ENCODE peak calls at places on chromosomes 6 and 20, in seven cellular contexts. One of them, this sample, is unnamed.

GRCh38 chr20:8293791-8294190 is 161.7 kb downstream of the PLCB1 start:
- DNase-seq in IMR-90: peak; percentile 12
- DNase-seq in ovary: no peak
- DNase-seq in HCT116: no peak
- DNase-seq in breast epithelium: no peak
- DNase-seq in body of pancreas: no peak
- DNase-seq in spleen: no peak
- DNase-seq in this sample: no peak

GRCh38 chr6:52654592-52654991 is 16.3 kb upstream of the TMEM14A start:
- DNase-seq in IMR-90: no peak
- DNase-seq in ovary: no peak
- DNase-seq in HCT116: no peak
- DNase-seq in breast epithelium: no peak
- DNase-seq in body of pancreas: no peak
- DNase-seq in spleen: no peak
- DNase-seq in this sample: no peak

GRCh38 chr6:69894578-69895347 is 28.4 kb downstream of the COL19A1 start:
- DNase-seq in IMR-90: peak; percentile 53
- DNase-seq in ovary: no peak
- DNase-seq in HCT116: no peak
- DNase-seq in breast epithelium: no peak
- DNase-seq in body of pancreas: no peak
- DNase-seq in spleen: no peak
- DNase-seq in this sample: no peak

GRCh38 chr6:111871725-111872520 is 1.3 kb downstream of the FYN start:
- DNase-seq in IMR-90: peak; percentile 30
- DNase-seq in ovary: peak; percentile 40
- DNase-seq in HCT116: no peak
- DNase-seq in breast epithelium: no peak
- DNase-seq in body of pancreas: no peak
- DNase-seq in spleen: peak; percentile 80
- DNase-seq in this sample: peak; percentile 2

GRCh38 chr6:170028629-170029345 is 262.1 kb downstream of the DLL1 start:
- DNase-seq in IMR-90: no peak
- DNase-seq in ovary: peak; percentile 21
- DNase-seq in HCT116: no peak
- DNase-seq in breast epithelium: no peak
- DNase-seq in body of pancreas: peak; percentile 20
- DNase-seq in spleen: peak; percentile 72
- DNase-seq in this sample: no peak

GRCh38 chr6:84362180-84362821 is 134.9 kb upstream of the CEP162 start:
- DNase-seq in IMR-90: no peak
- DNase-seq in ovary: no peak
- DNase-seq in HCT116: no peak
- DNase-seq in breast epithelium: no peak
- DNase-seq in body of pancreas: no peak
- DNase-seq in spleen: no peak
- DNase-seq in this sample: no peak

GRCh38 chr6:56459030-56459805 is 183.5 kb downstream of the DST start:
- DNase-seq in IMR-90: no peak
- DNase-seq in ovary: no peak
- DNase-seq in HCT116: no peak
- DNase-seq in breast epithelium: no peak
- DNase-seq in body of pancreas: no peak
- DNase-seq in spleen: no peak
- DNase-seq in this sample: no peak

GRCh38 chr6:17907467-17908229 is 79.8 kb downstream of the KIF13A start:
- DNase-seq in IMR-90: peak; percentile 100
- DNase-seq in ovary: no peak
- DNase-seq in HCT116: peak; percentile 48
- DNase-seq in breast epithelium: no peak
- DNase-seq in body of pancreas: peak; percentile 38
- DNase-seq in spleen: peak; percentile 80
- DNase-seq in this sample: peak; percentile 93

GRCh38 chr6:12254228-12254627 is 35.9 kb upstream of the EDN1 start:
- DNase-seq in IMR-90: no peak
- DNase-seq in ovary: no peak
- DNase-seq in HCT116: no peak
- DNase-seq in breast epithelium: no peak
- DNase-seq in body of pancreas: no peak
- DNase-seq in spleen: no peak
- DNase-seq in this sample: no peak

GRCh38 chr6:21022343-21023107 is 488.3 kb downstream of the CDKAL1 start:
- DNase-seq in IMR-90: peak; percentile 82
- DNase-seq in ovary: no peak
- DNase-seq in HCT116: peak; percentile 85
- DNase-seq in breast epithelium: no peak
- DNase-seq in body of pancreas: peak; percentile 52
- DNase-seq in spleen: no peak
- DNase-seq in this sample: no peak

GRCh38 chr6:119052292-119052889 is 26.1 kb downstream of the FAM184A start:
- DNase-seq in IMR-90: no peak
- DNase-seq in ovary: no peak
- DNase-seq in HCT116: no peak
- DNase-seq in breast epithelium: no peak
- DNase-seq in body of pancreas: no peak
- DNase-seq in spleen: no peak
- DNase-seq in this sample: no peak

GRCh38 chr6:26087284-26088115 is at the start of gene HFE:
- DNase-seq in IMR-90: peak; percentile 68
- DNase-seq in ovary: peak; percentile 77
- DNase-seq in HCT116: no peak
- DNase-seq in breast epithelium: no peak
- DNase-seq in body of pancreas: peak; percentile 53
- DNase-seq in spleen: peak; percentile 87
- DNase-seq in this sample: peak; percentile 76

GRCh38 chr20:9989066-9989724 is 45.6 kb upstream of the ANKEF1 start:
- DNase-seq in IMR-90: peak; percentile 53
- DNase-seq in ovary: no peak
- DNase-seq in HCT116: no peak
- DNase-seq in breast epithelium: no peak
- DNase-seq in body of pancreas: no peak
- DNase-seq in spleen: no peak
- DNase-seq in this sample: no peak

GRCh38 chr6:110949679-110950285 is 8.7 kb upstream of the GTF3C6 start:
- DNase-seq in IMR-90: peak; percentile 54
- DNase-seq in ovary: no peak
- DNase-seq in HCT116: peak; percentile 12
- DNase-seq in breast epithelium: no peak
- DNase-seq in body of pancreas: no peak
- DNase-seq in spleen: no peak
- DNase-seq in this sample: no peak

GRCh38 chr6:49676671-49677281 is 36.6 kb downstream of the CRISP2 start:
- DNase-seq in IMR-90: peak; percentile 51
- DNase-seq in ovary: no peak
- DNase-seq in HCT116: no peak
- DNase-seq in breast epithelium: no peak
- DNase-seq in body of pancreas: no peak
- DNase-seq in spleen: no peak
- DNase-seq in this sample: no peak

GRCh38 chr6:138517635-138518034 is 18.3 kb upstream of the NHSL1 start:
- DNase-seq in IMR-90: peak; percentile 43
- DNase-seq in ovary: peak; percentile 37
- DNase-seq in HCT116: peak; percentile 39
- DNase-seq in breast epithelium: peak; percentile 53
- DNase-seq in body of pancreas: peak; percentile 55
- DNase-seq in spleen: peak; percentile 84
- DNase-seq in this sample: peak; percentile 22

GRCh38 chr6:112145080-112145573 is 57.7 kb downstream of the FAM229B start:
- DNase-seq in IMR-90: no peak
- DNase-seq in ovary: no peak
- DNase-seq in HCT116: no peak
- DNase-seq in breast epithelium: no peak
- DNase-seq in body of pancreas: no peak
- DNase-seq in spleen: no peak
- DNase-seq in this sample: no peak

DNA sequence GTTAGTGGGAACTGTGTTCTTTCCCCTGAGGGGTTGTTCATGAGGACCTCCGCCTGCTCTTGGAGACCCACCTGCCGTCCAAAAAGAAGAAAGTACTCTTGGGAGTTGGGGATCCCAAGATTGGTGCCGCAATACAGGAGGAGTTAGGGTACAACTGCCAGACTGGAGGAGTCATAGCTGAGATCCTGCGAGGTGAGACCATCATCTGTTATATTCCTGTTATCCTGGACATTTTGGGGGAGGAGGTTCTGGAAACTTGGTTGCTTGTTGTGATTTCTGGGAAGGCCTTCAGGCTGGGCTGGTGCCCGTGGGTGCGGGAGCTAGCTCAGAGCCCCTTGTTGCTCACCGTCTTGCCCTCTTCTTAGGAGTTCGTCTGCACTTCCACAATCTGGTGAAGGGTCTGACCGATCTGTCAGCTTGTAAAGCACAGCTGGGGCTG is 2.0 kb downstream of the NOP56 start:
- DNase-seq in IMR-90: no peak
- DNase-seq in ovary: no peak
- DNase-seq in HCT116: no peak
- DNase-seq in breast epithelium: no peak
- DNase-seq in body of pancreas: no peak
- DNase-seq in spleen: no peak
- DNase-seq in this sample: no peak
- TF ChIP-seq POLR2A in IMR-90: no peak
- TF ChIP-seq POLR2A in ovary: no peak
- TF ChIP-seq POLR2A in HCT116: no peak
- TF ChIP-seq POLR2A in breast epithelium: no peak
- TF ChIP-seq POLR2A in body of pancreas: no peak
- TF ChIP-seq POLR2A in spleen: no peak
- TF ChIP-seq POLR2A in this sample: no peak

GRCh38 chr6:15304337-15305078 is 58.6 kb downstream of the JARID2 start:
- DNase-seq in IMR-90: no peak
- DNase-seq in ovary: no peak
- DNase-seq in HCT116: no peak
- DNase-seq in breast epithelium: no peak
- DNase-seq in body of pancreas: no peak
- DNase-seq in spleen: no peak
- DNase-seq in this sample: no peak
- H3K4me1 ChIP-seq in IMR-90: peaks cover 26% of the 10 kb centered on the region
- H3K4me1 ChIP-seq in ovary: peaks cover 12% of the 10 kb centered on the region
- H3K4me1 ChIP-seq in HCT116: peaks cover 69% of the 10 kb centered on the region
- H3K4me1 ChIP-seq in breast epithelium: no peaks in the 10 kb centered on the region
- H3K4me1 ChIP-seq in body of pancreas: peaks cover 24% of the 10 kb centered on the region
- H3K4me1 ChIP-seq in spleen: peaks cover 58% of the 10 kb centered on the region
- H3K4me1 ChIP-seq in this sample: peaks cover 53% of the 10 kb centered on the region

DNA sequence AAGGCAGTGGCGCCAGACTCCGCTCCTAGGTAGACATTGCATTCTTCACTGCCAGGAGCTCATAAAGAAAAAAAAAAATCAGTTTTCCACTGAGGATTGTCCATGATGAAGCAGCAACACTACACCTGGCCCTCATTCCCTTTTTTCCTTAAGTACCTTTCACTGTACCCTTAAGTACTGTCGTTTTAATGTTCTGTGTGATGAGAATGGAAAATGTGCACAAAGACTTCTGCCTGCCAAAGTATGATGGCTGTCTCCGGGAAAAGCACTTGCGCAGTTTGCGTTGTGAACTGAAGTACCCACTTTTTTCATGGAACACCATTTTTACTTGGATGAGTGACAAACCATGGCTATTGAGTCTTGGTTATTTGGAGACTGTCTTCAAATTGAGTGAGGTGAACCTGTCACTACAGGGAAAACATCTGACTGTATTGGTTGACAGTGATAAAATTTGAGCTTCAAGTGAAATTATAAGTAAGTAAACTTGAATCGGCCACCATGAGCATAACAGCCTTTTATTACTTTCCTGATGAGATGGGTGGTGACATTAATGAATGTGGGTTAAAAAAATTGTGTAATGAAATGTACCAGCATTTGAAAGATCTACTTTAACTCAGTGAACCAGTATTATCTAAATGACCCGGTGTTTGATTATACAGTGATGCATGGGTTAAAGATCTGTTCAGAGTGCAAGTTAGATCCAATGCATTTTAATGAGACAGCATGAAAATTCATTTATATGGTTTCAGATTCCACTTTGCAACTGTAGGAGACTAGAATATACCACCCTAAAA is 104.9 kb downstream of the NCOA3 start:
- DNase-seq in IMR-90: no peak
- DNase-seq in ovary: no peak
- DNase-seq in HCT116: no peak
- DNase-seq in breast epithelium: no peak
- DNase-seq in body of pancreas: no peak
- DNase-seq in spleen: no peak
- DNase-seq in this sample: no peak
- H3K27ac ChIP-seq in IMR-90: peak overlapping the region; percentile 37
- H3K27ac ChIP-seq in ovary: no peak overlapping the region
- H3K27ac ChIP-seq in HCT116: no peak overlapping the region
- H3K27ac ChIP-seq in breast epithelium: no peak overlapping the region
- H3K27ac ChIP-seq in body of pancreas: no peak overlapping the region
- H3K27ac ChIP-seq in spleen: peak overlapping the region; percentile 27
- H3K27ac ChIP-seq in this sample: no peak overlapping the region

GRCh38 chr20:46708172-46708860 is 1.1 kb upstream of the SLC2A10 start:
- DNase-seq in IMR-90: no peak
- DNase-seq in ovary: no peak
- DNase-seq in HCT116: no peak
- DNase-seq in breast epithelium: no peak
- DNase-seq in body of pancreas: peak; percentile 81
- DNase-seq in spleen: no peak
- DNase-seq in this sample: no peak

GRCh38 chr20:46710149-46710913 is 882 bp downstream of the SLC2A10 start:
- DNase-seq in IMR-90: no peak
- DNase-seq in ovary: no peak
- DNase-seq in HCT116: no peak
- DNase-seq in breast epithelium: no peak
- DNase-seq in body of pancreas: no peak
- DNase-seq in spleen: no peak
- DNase-seq in this sample: no peak

GRCh38 chr20:46709055-46709458 is 392 bp upstream of the SLC2A10 start:
- DNase-seq in IMR-90: no peak
- DNase-seq in ovary: no peak
- DNase-seq in HCT116: no peak
- DNase-seq in breast epithelium: no peak
- DNase-seq in body of pancreas: no peak
- DNase-seq in spleen: no peak
- DNase-seq in this sample: no peak

GRCh38 chr20:46712056-46712636 is 2.7 kb downstream of the SLC2A10 start:
- DNase-seq in IMR-90: no peak
- DNase-seq in ovary: no peak
- DNase-seq in HCT116: no peak
- DNase-seq in breast epithelium: no peak
- DNase-seq in body of pancreas: no peak
- DNase-seq in spleen: no peak
- DNase-seq in this sample: no peak

DNA sequence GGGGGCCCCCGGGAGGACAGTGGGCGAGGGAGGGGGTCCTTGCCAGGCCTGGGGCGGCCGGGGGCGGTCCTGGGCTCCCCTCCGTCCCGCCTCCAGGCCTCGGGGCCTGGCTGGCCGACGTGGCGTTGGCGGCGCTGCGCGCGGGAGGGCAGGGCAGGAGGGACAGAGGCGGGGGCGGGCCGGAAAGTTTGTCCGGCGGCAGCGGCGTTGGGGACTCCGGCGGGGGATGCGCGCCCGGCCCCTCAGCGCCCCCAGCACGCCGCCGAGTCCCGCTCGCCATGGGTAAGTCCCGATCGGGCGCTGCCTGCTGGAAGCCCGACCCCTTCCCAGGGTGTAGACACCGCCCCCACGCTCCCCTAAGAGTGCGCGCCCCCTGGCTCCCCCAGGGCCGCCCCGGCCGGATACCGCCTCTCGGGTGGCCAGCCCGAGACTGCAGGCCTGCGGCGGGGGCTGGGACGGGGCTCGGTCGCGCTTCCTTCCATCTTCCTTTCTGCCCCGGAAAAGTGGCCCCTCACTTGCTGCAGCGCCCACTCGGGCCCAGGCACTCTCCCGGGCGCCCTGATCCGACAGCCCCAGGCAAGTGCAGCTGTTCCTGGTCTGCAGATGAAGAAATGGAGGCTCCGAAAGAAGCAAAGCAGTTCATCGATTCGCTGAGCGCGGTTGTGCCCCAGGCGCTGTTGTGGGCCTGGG is at the start of gene SLC2A10:
- DNase-seq in IMR-90: peak; percentile 61
- DNase-seq in ovary: peak; percentile 76
- DNase-seq in HCT116: no peak
- DNase-seq in breast epithelium: peak; percentile 71
- DNase-seq in body of pancreas: peak; percentile 72
- DNase-seq in spleen: no peak
- DNase-seq in this sample: peak; percentile 29
- TF ChIP-seq POLR2A in IMR-90: peak; percentile 51
- TF ChIP-seq POLR2A in ovary: no peak
- TF ChIP-seq POLR2A in HCT116: no peak
- TF ChIP-seq POLR2A in breast epithelium: no peak
- TF ChIP-seq POLR2A in body of pancreas: peak; percentile 37
- TF ChIP-seq POLR2A in spleen: no peak
- TF ChIP-seq POLR2A in this sample: peak; percentile 15